ENCODE peak calls at places on chromosome 10, in eight cellular contexts. J, S, Y, P, F, R, A and T are unnamed samples.

GRCh38 chr10:111125102-111125501 is 48.3 kb downstream of the ADRA2A start:
- DNase-seq in S (no peak), R (no peak), A (no peak), P (no peak), J (no peak), F (no peak), Y (no peak), T (no peak)

GRCh38 chr10:86775056-86775858 is 18.8 kb downstream of the BMPR1A start:
- DNase-seq in R (peak), Y (no peak), S (no peak), F (no peak), P (no peak), J (no peak), A (no peak), T (peak)

GRCh38 chr10:132961864-132962622 is 19.7 kb upstream of the CFAP46 start:
- DNase-seq in J (peak), A (no peak), R (peak), F (peak), S (no peak), Y (peak), P (no peak), T (peak)

GRCh38 chr10:12448729-12449391 is 99.5 kb downstream of the CAMK1D start:
- DNase-seq in A (no peak), P (no peak), R (peak), F (peak), J (no peak), S (no peak), Y (no peak), T (peak)

GRCh38 chr10:35259769-35260397 is 76.4 kb upstream of the CCNY start:
- DNase-seq in A (no peak), P (no peak), S (no peak), F (no peak), J (no peak), Y (no peak), R (peak), T (no peak)

GRCh38 chr10:133009218-133009954 is 67.0 kb upstream of the CFAP46 start:
- DNase-seq in A (peak), R (no peak), S (no peak), J (no peak), Y (no peak), F (no peak), P (no peak), T (no peak)

GRCh38 chr10:78286186-78286585 is 252.5 kb downstream of the RPS24 start:
- DNase-seq in P (no peak), F (no peak), A (no peak), S (no peak), Y (peak), J (no peak), R (no peak), T (no peak)

GRCh38 chr10:133439517-133440461 is 14.0 kb upstream of the SCART1 start:
- DNase-seq in R (no peak), J (no peak), A (no peak), S (no peak), P (no peak), Y (no peak), F (no peak), T (no peak)

GRCh38 chr10:72952901-72953223 is 1.7 kb downstream of the PLA2G12B start:
- DNase-seq in S (no peak), Y (no peak), A (no peak), R (no peak), J (no peak), P (no peak), F (no peak), T (no peak)

GRCh38 chr10:14873090-14873760 is 5.4 kb upstream of the SUV39H2 start:
- DNase-seq in R (peak), A (no peak), Y (no peak), J (no peak), S (no peak), P (no peak), F (no peak), T (peak)

GRCh38 chr10:127193125-127193524 is 3.3 kb downstream of the INSYN2A start:
- DNase-seq in R (peak), F (no peak), P (no peak), S (no peak), A (no peak), J (no peak), Y (no peak), T (no peak)

GRCh38 chr10:44416021-44416758 is 31.3 kb upstream of the CXCL12 start:
- DNase-seq in A (no peak), F (no peak), J (no peak), Y (no peak), R (peak), P (no peak), S (no peak), T (no peak)

GRCh38 chr10:131636841-131637724 is 263.7 kb upstream of the PPP2R2D start:
- DNase-seq in A (no peak), R (no peak), P (no peak), S (no peak), Y (no peak), J (no peak), F (no peak), T (no peak)

GRCh38 chr10:77458986-77459590 is 178.5 kb downstream of the KCNMA1 start:
- DNase-seq in J (no peak), S (no peak), F (no peak), P (no peak), Y (no peak), R (peak), A (no peak), T (no peak)

GRCh38 chr10:69751216-69751615 is 50.5 kb upstream of the COL13A1 start:
- DNase-seq in F (no peak), S (no peak), A (no peak), R (no peak), J (no peak), P (no peak), Y (no peak), T (no peak)

GRCh38 chr10:28975891-28976471 is 298.7 kb downstream of the BAMBI start:
- DNase-seq in S (no peak), R (peak), A (no peak), Y (no peak), J (no peak), F (no peak), P (no peak), T (no peak)

GRCh38 chr10:13943735-13944398 is 357.1 kb downstream of the PRPF18 start:
- DNase-seq in A (no peak), F (no peak), R (no peak), Y (no peak), J (no peak), P (no peak), S (no peak), T (no peak)

GRCh38 chr10:132710036-132710686 is 75.8 kb downstream of the NKX6-2 start:
- DNase-seq in A (no peak), R (no peak), Y (no peak), J (no peak), F (no peak), P (no peak), S (no peak), T (no peak)

GRCh38 chr10:58952162-58952561 is 224.3 kb upstream of the PHYHIPL start:
- DNase-seq in S (no peak), P (no peak), F (no peak), J (no peak), Y (no peak), A (no peak), R (peak), T (no peak)

GRCh38 chr10:129098517-129098916 is 368.5 kb upstream of the MGMT start:
- DNase-seq in F (no peak), A (no peak), J (no peak), P (no peak), Y (no peak), R (no peak), S (no peak), T (no peak)

GRCh38 chr10:6114758-6115410 is 26.1 kb downstream of the RBM17 start:
- DNase-seq in J (no peak), P (no peak), A (peak), Y (no peak), F (no peak), S (no peak), R (peak), T (no peak)

GRCh38 chr10:43878386-43878785 is 229.7 kb upstream of the ZNF32 start:
- DNase-seq in J (no peak), Y (no peak), P (no peak), R (no peak), S (no peak), F (no peak), A (no peak), T (no peak)

GRCh38 chr10:118910702-118911101 is 118.8 kb upstream of the NANOS1 start:
- DNase-seq in Y (no peak), J (no peak), S (no peak), P (no peak), A (no peak), F (no peak), R (no peak), T (no peak)

GRCh38 chr10:121099601-121100000 is 248.4 kb downstream of the WDR11 start:
- DNase-seq in Y (no peak), P (no peak), F (no peak), S (no peak), J (no peak), A (no peak), R (peak), T (no peak)

GRCh38 chr10:74910604-74911355 is 84.4 kb downstream of the KAT6B start:
- DNase-seq in A (no peak), Y (no peak), R (no peak), P (no peak), F (no peak), J (no peak), S (no peak), T (no peak)

GRCh38 chr10:71236822-71237682 is 24.7 kb downstream of the UNC5B start:
- DNase-seq in J (no peak), F (no peak), S (no peak), R (no peak), P (no peak), Y (no peak), A (no peak), T (no peak)

GRCh38 chr10:23338155-23338828 is 6.3 kb downstream of the C10orf67 start:
- DNase-seq in J (no peak), R (peak), Y (peak), S (no peak), P (no peak), A (no peak), F (no peak), T (no peak)

GRCh38 chr10:99983280-99983988 is 26.3 kb downstream of the DNMBP start:
- DNase-seq in P (no peak), J (no peak), R (peak), Y (no peak), S (no peak), F (no peak), A (peak), T (peak)